ENCODE peak calls at places on chromosome 11, in four cellular contexts. One of them, this sample, is unnamed.

GRCh38 chr11:116357769-116358544 is 414.8 kb downstream of the BUD13 start:
- DNase-seq in prostate gland: no peak
- DNase-seq in ACHN: no peak
- DNase-seq in left ventricle myocardium superior: peak
- DNase-seq in this sample: peak

GRCh38 chr11:72553748-72554147 is 119.4 kb upstream of the CLPB start:
- DNase-seq in left ventricle myocardium superior: peak
- DNase-seq in ACHN: no peak
- DNase-seq in prostate gland: no peak
- DNase-seq in this sample: no peak

GRCh38 chr11:74989269-74989655 is 529 bp downstream of the NEU3 start:
- DNase-seq in left ventricle myocardium superior: no peak
- DNase-seq in ACHN: no peak
- DNase-seq in prostate gland: no peak
- DNase-seq in this sample: peak

GRCh38 chr11:27464155-27464759 is 8.3 kb downstream of the LGR4 start:
- DNase-seq in prostate gland: no peak
- DNase-seq in left ventricle myocardium superior: no peak
- DNase-seq in ACHN: peak
- DNase-seq in this sample: peak

GRCh38 chr11:46920709-46921108 is 2.4 kb upstream of the LRP4 start:
- DNase-seq in left ventricle myocardium superior: no peak
- DNase-seq in ACHN: peak
- DNase-seq in prostate gland: no peak
- DNase-seq in this sample: peak

GRCh38 chr11:20056109-20057054 is 103.9 kb downstream of the DBX1 start:
- DNase-seq in ACHN: no peak
- DNase-seq in left ventricle myocardium superior: no peak
- DNase-seq in prostate gland: peak
- DNase-seq in this sample: no peak

GRCh38 chr11:59456661-59457060 is at the start of gene OR4D6:
- DNase-seq in left ventricle myocardium superior: no peak
- DNase-seq in ACHN: no peak
- DNase-seq in prostate gland: no peak
- DNase-seq in this sample: no peak

GRCh38 chr11:102733232-102733875 is 8.6 kb upstream of the MMP8 start:
- DNase-seq in ACHN: peak
- DNase-seq in left ventricle myocardium superior: peak
- DNase-seq in prostate gland: peak
- DNase-seq in this sample: peak

GRCh38 chr11:1303196-1303821 is 6.1 kb downstream of the TOLLIP start:
- DNase-seq in ACHN: no peak
- DNase-seq in left ventricle myocardium superior: peak
- DNase-seq in prostate gland: no peak
- DNase-seq in this sample: peak

GRCh38 chr11:371051-371450 is 1.8 kb downstream of the B4GALNT4 start:
- DNase-seq in left ventricle myocardium superior: peak
- DNase-seq in prostate gland: no peak
- DNase-seq in ACHN: no peak
- DNase-seq in this sample: no peak

GRCh38 chr11:67413266-67413797 is 2.1 kb upstream of the CARNS1 start:
- DNase-seq in ACHN: no peak
- DNase-seq in prostate gland: no peak
- DNase-seq in left ventricle myocardium superior: no peak
- DNase-seq in this sample: no peak